ENCODE peak calls at places on chromosomes 4 and X, in six cellular contexts. One of them, this sample, is unnamed.
A peak's percentile ranks its signal among the peaks of the same experiment; 100 is the strongest.

GRCh38 chr4:2812985-2813384 is 20.1 kb downstream of the SH3BP2 start:
- DNase-seq in globus pallidus: no peak
- DNase-seq in GM19239: no peak
- DNase-seq in fibroblast of villous mesenchyme: peak; percentile 14
- DNase-seq in NCI-H446: no peak
- DNase-seq in activated CD4-positive, alpha-beta T cell treated with anti-CD3 and anti-CD28 coated beads, Interleukin-2, amount 50 U/mL, for 24 hours: no peak
- DNase-seq in this sample: no peak

GRCh38 chr4:12926189-12927066 is 557.7 kb downstream of the RAB28 start:
- DNase-seq in globus pallidus: no peak
- DNase-seq in activated CD4-positive, alpha-beta T cell treated with anti-CD3 and anti-CD28 coated beads, Interleukin-2, amount 50 U/mL, for 24 hours: no peak
- DNase-seq in GM19239: no peak
- DNase-seq in fibroblast of villous mesenchyme: no peak
- DNase-seq in NCI-H446: no peak
- DNase-seq in this sample: no peak

GRCh38 chrX:74343970-74344622 is 40.1 kb downstream of the ZCCHC13 start:
- DNase-seq in GM19239: peak; percentile 16
- DNase-seq in NCI-H446: peak; percentile 76
- DNase-seq in activated CD4-positive, alpha-beta T cell treated with anti-CD3 and anti-CD28 coated beads, Interleukin-2, amount 50 U/mL, for 24 hours: peak; percentile 1
- DNase-seq in fibroblast of villous mesenchyme: peak; percentile 93
- DNase-seq in globus pallidus: peak; percentile 59
- DNase-seq in this sample: no peak

GRCh38 chrX:153564047-153564606 is 34.8 kb downstream of the CCNQ start:
- DNase-seq in globus pallidus: no peak
- DNase-seq in NCI-H446: no peak
- DNase-seq in GM19239: no peak
- DNase-seq in activated CD4-positive, alpha-beta T cell treated with anti-CD3 and anti-CD28 coated beads, Interleukin-2, amount 50 U/mL, for 24 hours: no peak
- DNase-seq in fibroblast of villous mesenchyme: peak; percentile 36
- DNase-seq in this sample: no peak

GRCh38 chr4:142402156-142402555 is 443.9 kb downstream of the INPP4B start:
- DNase-seq in activated CD4-positive, alpha-beta T cell treated with anti-CD3 and anti-CD28 coated beads, Interleukin-2, amount 50 U/mL, for 24 hours: no peak
- DNase-seq in fibroblast of villous mesenchyme: no peak
- DNase-seq in GM19239: no peak
- DNase-seq in globus pallidus: no peak
- DNase-seq in NCI-H446: no peak
- DNase-seq in this sample: no peak

GRCh38 chrX:110061138-110061537 is 58.2 kb downstream of the TMEM164 start:
- DNase-seq in NCI-H446: no peak
- DNase-seq in activated CD4-positive, alpha-beta T cell treated with anti-CD3 and anti-CD28 coated beads, Interleukin-2, amount 50 U/mL, for 24 hours: no peak
- DNase-seq in globus pallidus: no peak
- DNase-seq in fibroblast of villous mesenchyme: no peak
- DNase-seq in GM19239: no peak
- DNase-seq in this sample: no peak

GRCh38 chr4:18566970-18567799 is 545.6 kb upstream of the LCORL start:
- DNase-seq in GM19239: no peak
- DNase-seq in globus pallidus: no peak
- DNase-seq in fibroblast of villous mesenchyme: no peak
- DNase-seq in NCI-H446: no peak
- DNase-seq in activated CD4-positive, alpha-beta T cell treated with anti-CD3 and anti-CD28 coated beads, Interleukin-2, amount 50 U/mL, for 24 hours: no peak
- DNase-seq in this sample: no peak

GRCh38 chrX:64192040-64192439 is 13.5 kb downstream of the AMER1 start:
- DNase-seq in GM19239: no peak
- DNase-seq in globus pallidus: no peak
- DNase-seq in NCI-H446: no peak
- DNase-seq in fibroblast of villous mesenchyme: no peak
- DNase-seq in activated CD4-positive, alpha-beta T cell treated with anti-CD3 and anti-CD28 coated beads, Interleukin-2, amount 50 U/mL, for 24 hours: no peak
- DNase-seq in this sample: no peak

GRCh38 chr4:148514581-148514980 is 72.4 kb upstream of the NR3C2 start:
- DNase-seq in activated CD4-positive, alpha-beta T cell treated with anti-CD3 and anti-CD28 coated beads, Interleukin-2, amount 50 U/mL, for 24 hours: no peak
- DNase-seq in GM19239: no peak
- DNase-seq in NCI-H446: no peak
- DNase-seq in fibroblast of villous mesenchyme: no peak
- DNase-seq in globus pallidus: no peak
- DNase-seq in this sample: no peak

GRCh38 chr4:2251795-2252529 is 9.9 kb downstream of the MXD4 start:
- DNase-seq in globus pallidus: no peak
- DNase-seq in activated CD4-positive, alpha-beta T cell treated with anti-CD3 and anti-CD28 coated beads, Interleukin-2, amount 50 U/mL, for 24 hours: no peak
- DNase-seq in fibroblast of villous mesenchyme: no peak
- DNase-seq in GM19239: peak; percentile 8
- DNase-seq in NCI-H446: no peak
- DNase-seq in this sample: peak; percentile 64

GRCh38 chr4:123168812-123169211 is 227.8 kb upstream of the SPRY1 start:
- DNase-seq in NCI-H446: no peak
- DNase-seq in GM19239: no peak
- DNase-seq in fibroblast of villous mesenchyme: no peak
- DNase-seq in activated CD4-positive, alpha-beta T cell treated with anti-CD3 and anti-CD28 coated beads, Interleukin-2, amount 50 U/mL, for 24 hours: no peak
- DNase-seq in globus pallidus: no peak
- DNase-seq in this sample: no peak

GRCh38 chrX:154457491-154458115 is 478 bp upstream of the PLXNA3 start:
- DNase-seq in GM19239: peak; percentile 58
- DNase-seq in activated CD4-positive, alpha-beta T cell treated with anti-CD3 and anti-CD28 coated beads, Interleukin-2, amount 50 U/mL, for 24 hours: no peak
- DNase-seq in globus pallidus: no peak
- DNase-seq in NCI-H446: peak; percentile 47
- DNase-seq in fibroblast of villous mesenchyme: no peak
- DNase-seq in this sample: no peak

GRCh38 chr4:139704915-139705485 is 39.4 kb downstream of the MGST2 start:
- DNase-seq in fibroblast of villous mesenchyme: no peak
- DNase-seq in activated CD4-positive, alpha-beta T cell treated with anti-CD3 and anti-CD28 coated beads, Interleukin-2, amount 50 U/mL, for 24 hours: no peak
- DNase-seq in GM19239: no peak
- DNase-seq in globus pallidus: no peak
- DNase-seq in NCI-H446: no peak
- DNase-seq in this sample: peak; percentile 53

GRCh38 chr4:150033937-150034336 is 44.3 kb upstream of the DCLK2 start:
- DNase-seq in activated CD4-positive, alpha-beta T cell treated with anti-CD3 and anti-CD28 coated beads, Interleukin-2, amount 50 U/mL, for 24 hours: no peak
- DNase-seq in NCI-H446: peak; percentile 81
- DNase-seq in GM19239: no peak
- DNase-seq in fibroblast of villous mesenchyme: peak; percentile 47
- DNase-seq in globus pallidus: no peak
- DNase-seq in this sample: no peak

GRCh38 chr4:100414016-100414790 is 103.6 kb downstream of the EMCN start:
- DNase-seq in activated CD4-positive, alpha-beta T cell treated with anti-CD3 and anti-CD28 coated beads, Interleukin-2, amount 50 U/mL, for 24 hours: no peak
- DNase-seq in globus pallidus: no peak
- DNase-seq in GM19239: no peak
- DNase-seq in NCI-H446: no peak
- DNase-seq in fibroblast of villous mesenchyme: no peak
- DNase-seq in this sample: no peak

GRCh38 chrX:45824471-45824870 is 623.8 kb upstream of the DIPK2B start:
- DNase-seq in globus pallidus: no peak
- DNase-seq in GM19239: no peak
- DNase-seq in fibroblast of villous mesenchyme: peak; percentile 85
- DNase-seq in activated CD4-positive, alpha-beta T cell treated with anti-CD3 and anti-CD28 coated beads, Interleukin-2, amount 50 U/mL, for 24 hours: no peak
- DNase-seq in NCI-H446: peak; percentile 30
- DNase-seq in this sample: peak; percentile 32

This sample was measured in lower leg skin.